ENCODE peak calls at places on chromosomes 6 and 20, in five cellular contexts. One of them, this sample, is unnamed.

GRCh38 chr6:129621252-129621651 is 88.7 kb downstream of the ARHGAP18 start:
- DNase-seq in activated T-cell treated with anti-CD3 and anti-CD28 coated beads for 48 hours: peak
- DNase-seq in NCI-H774: no peak
- DNase-seq in right atrium auricular region: no peak
- DNase-seq in C1 segment of cervical spinal cord: no peak
- DNase-seq in this sample: no peak

GRCh38 chr6:3026811-3027626 is 27.3 kb downstream of the NQO2 start:
- DNase-seq in activated T-cell treated with anti-CD3 and anti-CD28 coated beads for 48 hours: no peak
- DNase-seq in NCI-H774: no peak
- DNase-seq in right atrium auricular region: no peak
- DNase-seq in C1 segment of cervical spinal cord: peak
- DNase-seq in this sample: no peak

GRCh38 chr6:154792761-154793160 is 59.5 kb downstream of the SCAF8 start:
- DNase-seq in activated T-cell treated with anti-CD3 and anti-CD28 coated beads for 48 hours: no peak
- DNase-seq in NCI-H774: no peak
- DNase-seq in right atrium auricular region: no peak
- DNase-seq in C1 segment of cervical spinal cord: no peak
- DNase-seq in this sample: no peak

GRCh38 chr6:36426622-36427021 is 16.0 kb downstream of the PXT1 start:
- DNase-seq in activated T-cell treated with anti-CD3 and anti-CD28 coated beads for 48 hours: no peak
- DNase-seq in NCI-H774: no peak
- DNase-seq in right atrium auricular region: no peak
- DNase-seq in C1 segment of cervical spinal cord: no peak
- DNase-seq in this sample: no peak

GRCh38 chr20:50229156-50229605 is 38.6 kb downstream of the CEBPB start:
- DNase-seq in activated T-cell treated with anti-CD3 and anti-CD28 coated beads for 48 hours: no peak
- DNase-seq in NCI-H774: no peak
- DNase-seq in right atrium auricular region: no peak
- DNase-seq in C1 segment of cervical spinal cord: no peak
- DNase-seq in this sample: no peak

GRCh38 chr6:114747995-114748625 is 405.3 kb upstream of the HS3ST5 start:
- DNase-seq in activated T-cell treated with anti-CD3 and anti-CD28 coated beads for 48 hours: peak
- DNase-seq in NCI-H774: peak
- DNase-seq in right atrium auricular region: peak
- DNase-seq in C1 segment of cervical spinal cord: no peak
- DNase-seq in this sample: no peak

GRCh38 chr6:133644548-133644947 is 244.4 kb upstream of the TCF21 start:
- DNase-seq in activated T-cell treated with anti-CD3 and anti-CD28 coated beads for 48 hours: no peak
- DNase-seq in NCI-H774: no peak
- DNase-seq in right atrium auricular region: no peak
- DNase-seq in C1 segment of cervical spinal cord: no peak
- DNase-seq in this sample: no peak

GRCh38 chr6:129195666-129196065 is 312.7 kb downstream of the LAMA2 start:
- DNase-seq in activated T-cell treated with anti-CD3 and anti-CD28 coated beads for 48 hours: no peak
- DNase-seq in NCI-H774: no peak
- DNase-seq in right atrium auricular region: no peak
- DNase-seq in C1 segment of cervical spinal cord: no peak
- DNase-seq in this sample: no peak

GRCh38 chr6:31116661-31117385 is 2.2 kb downstream of the PSORS1C1 start:
- DNase-seq in activated T-cell treated with anti-CD3 and anti-CD28 coated beads for 48 hours: no peak
- DNase-seq in NCI-H774: no peak
- DNase-seq in right atrium auricular region: peak
- DNase-seq in C1 segment of cervical spinal cord: no peak
- DNase-seq in this sample: no peak

GRCh38 chr20:25495189-25495824 is 87.8 kb downstream of the GINS1 start:
- DNase-seq in activated T-cell treated with anti-CD3 and anti-CD28 coated beads for 48 hours: no peak
- DNase-seq in NCI-H774: no peak
- DNase-seq in right atrium auricular region: no peak
- DNase-seq in C1 segment of cervical spinal cord: no peak
- DNase-seq in this sample: no peak

GRCh38 chr6:170096191-170096802 is 194.6 kb downstream of the DLL1 start:
- DNase-seq in activated T-cell treated with anti-CD3 and anti-CD28 coated beads for 48 hours: no peak
- DNase-seq in NCI-H774: no peak
- DNase-seq in right atrium auricular region: peak
- DNase-seq in C1 segment of cervical spinal cord: no peak
- DNase-seq in this sample: peak

GRCh38 chr6:2790588-2790987 is 25.4 kb downstream of the WRNIP1 start:
- DNase-seq in activated T-cell treated with anti-CD3 and anti-CD28 coated beads for 48 hours: no peak
- DNase-seq in NCI-H774: no peak
- DNase-seq in right atrium auricular region: no peak
- DNase-seq in C1 segment of cervical spinal cord: no peak
- DNase-seq in this sample: peak

GRCh38 chr20:1001981-1002681 is at the start of gene RSPO4:
- DNase-seq in activated T-cell treated with anti-CD3 and anti-CD28 coated beads for 48 hours: no peak
- DNase-seq in NCI-H774: no peak
- DNase-seq in right atrium auricular region: no peak
- DNase-seq in C1 segment of cervical spinal cord: no peak
- DNase-seq in this sample: no peak

GRCh38 chr20:21172626-21173025 is 46.7 kb downstream of the KIZ start:
- DNase-seq in activated T-cell treated with anti-CD3 and anti-CD28 coated beads for 48 hours: no peak
- DNase-seq in NCI-H774: no peak
- DNase-seq in right atrium auricular region: no peak
- DNase-seq in C1 segment of cervical spinal cord: no peak
- DNase-seq in this sample: no peak

GRCh38 chr20:43961541-43962471 is 47.2 kb downstream of the TOX2 start:
- DNase-seq in activated T-cell treated with anti-CD3 and anti-CD28 coated beads for 48 hours: no peak
- DNase-seq in NCI-H774: no peak
- DNase-seq in right atrium auricular region: no peak
- DNase-seq in C1 segment of cervical spinal cord: no peak
- DNase-seq in this sample: no peak

GRCh38 chr6:15061176-15061575 is 184.7 kb upstream of the JARID2 start:
- DNase-seq in activated T-cell treated with anti-CD3 and anti-CD28 coated beads for 48 hours: no peak
- DNase-seq in NCI-H774: no peak
- DNase-seq in right atrium auricular region: no peak
- DNase-seq in C1 segment of cervical spinal cord: no peak
- DNase-seq in this sample: no peak

GRCh38 chr6:117089604-117090003 is 175.8 kb upstream of the VGLL2 start:
- DNase-seq in activated T-cell treated with anti-CD3 and anti-CD28 coated beads for 48 hours: no peak
- DNase-seq in NCI-H774: no peak
- DNase-seq in right atrium auricular region: no peak
- DNase-seq in C1 segment of cervical spinal cord: no peak
- DNase-seq in this sample: no peak

GRCh38 chr20:57934007-57934805 is 224.4 kb upstream of the PMEPA1 start:
- DNase-seq in activated T-cell treated with anti-CD3 and anti-CD28 coated beads for 48 hours: no peak
- DNase-seq in NCI-H774: no peak
- DNase-seq in right atrium auricular region: no peak
- DNase-seq in C1 segment of cervical spinal cord: no peak
- DNase-seq in this sample: no peak

GRCh38 chr6:39330476-39330875 is 8.0 kb upstream of the KCNK16 start:
- DNase-seq in activated T-cell treated with anti-CD3 and anti-CD28 coated beads for 48 hours: no peak
- DNase-seq in NCI-H774: no peak
- DNase-seq in right atrium auricular region: no peak
- DNase-seq in C1 segment of cervical spinal cord: peak
- DNase-seq in this sample: no peak

GRCh38 chr6:132446842-132447241 is 45.6 kb upstream of the MOXD1 start:
- DNase-seq in activated T-cell treated with anti-CD3 and anti-CD28 coated beads for 48 hours: no peak
- DNase-seq in NCI-H774: no peak
- DNase-seq in right atrium auricular region: no peak
- DNase-seq in C1 segment of cervical spinal cord: no peak
- DNase-seq in this sample: no peak

GRCh38 chr20:10863337-10864060 is 189.7 kb upstream of the JAG1 start:
- DNase-seq in activated T-cell treated with anti-CD3 and anti-CD28 coated beads for 48 hours: no peak
- DNase-seq in NCI-H774: no peak
- DNase-seq in right atrium auricular region: no peak
- DNase-seq in C1 segment of cervical spinal cord: no peak
- DNase-seq in this sample: no peak

GRCh38 chr20:37411408-37412306 is 65.7 kb downstream of the SRC start:
- DNase-seq in activated T-cell treated with anti-CD3 and anti-CD28 coated beads for 48 hours: no peak
- DNase-seq in NCI-H774: no peak
- DNase-seq in right atrium auricular region: no peak
- DNase-seq in C1 segment of cervical spinal cord: no peak
- DNase-seq in this sample: no peak

GRCh38 chr20:38723069-38723981 is 961 bp upstream of the SLC32A1 start:
- DNase-seq in activated T-cell treated with anti-CD3 and anti-CD28 coated beads for 48 hours: no peak
- DNase-seq in NCI-H774: no peak
- DNase-seq in right atrium auricular region: no peak
- DNase-seq in C1 segment of cervical spinal cord: no peak
- DNase-seq in this sample: no peak

GRCh38 chr6:74597266-74597665 is 608.6 kb downstream of the COL12A1 start:
- DNase-seq in activated T-cell treated with anti-CD3 and anti-CD28 coated beads for 48 hours: no peak
- DNase-seq in NCI-H774: no peak
- DNase-seq in right atrium auricular region: no peak
- DNase-seq in C1 segment of cervical spinal cord: no peak
- DNase-seq in this sample: no peak

GRCh38 chr6:89528865-89529264 is 95.9 kb downstream of the ANKRD6 start:
- DNase-seq in activated T-cell treated with anti-CD3 and anti-CD28 coated beads for 48 hours: no peak
- DNase-seq in NCI-H774: no peak
- DNase-seq in right atrium auricular region: no peak
- DNase-seq in C1 segment of cervical spinal cord: no peak
- DNase-seq in this sample: no peak

GRCh38 chr6:146788115-146788514 is 189.3 kb downstream of the ADGB start:
- DNase-seq in activated T-cell treated with anti-CD3 and anti-CD28 coated beads for 48 hours: no peak
- DNase-seq in NCI-H774: no peak
- DNase-seq in right atrium auricular region: no peak
- DNase-seq in C1 segment of cervical spinal cord: no peak
- DNase-seq in this sample: no peak

GRCh38 chr6:166942393-166943168 is 13.8 kb downstream of the RNASET2 start:
- DNase-seq in activated T-cell treated with anti-CD3 and anti-CD28 coated beads for 48 hours: no peak
- DNase-seq in NCI-H774: no peak
- DNase-seq in right atrium auricular region: no peak
- DNase-seq in C1 segment of cervical spinal cord: no peak
- DNase-seq in this sample: no peak

GRCh38 chr6:148577687-148578488 is 168.9 kb upstream of the UST start:
- DNase-seq in activated T-cell treated with anti-CD3 and anti-CD28 coated beads for 48 hours: peak
- DNase-seq in NCI-H774: peak
- DNase-seq in right atrium auricular region: peak
- DNase-seq in C1 segment of cervical spinal cord: peak
- DNase-seq in this sample: no peak

GRCh38 chr6:96939019-96939805 is 14.7 kb downstream of the KLHL32 start:
- DNase-seq in activated T-cell treated with anti-CD3 and anti-CD28 coated beads for 48 hours: no peak
- DNase-seq in NCI-H774: no peak
- DNase-seq in right atrium auricular region: no peak
- DNase-seq in C1 segment of cervical spinal cord: no peak
- DNase-seq in this sample: no peak

GRCh38 chr20:58251979-58252591 is 23.6 kb upstream of the ANKRD60 start:
- DNase-seq in activated T-cell treated with anti-CD3 and anti-CD28 coated beads for 48 hours: no peak
- DNase-seq in NCI-H774: no peak
- DNase-seq in right atrium auricular region: no peak
- DNase-seq in C1 segment of cervical spinal cord: no peak
- DNase-seq in this sample: no peak

GRCh38 chr6:163177892-163178420 is 236.6 kb upstream of the QKI start:
- DNase-seq in activated T-cell treated with anti-CD3 and anti-CD28 coated beads for 48 hours: no peak
- DNase-seq in NCI-H774: no peak
- DNase-seq in right atrium auricular region: no peak
- DNase-seq in C1 segment of cervical spinal cord: no peak
- DNase-seq in this sample: no peak

GRCh38 chr20:12965880-12966270 is 42.9 kb upstream of the SPTLC3 start:
- DNase-seq in activated T-cell treated with anti-CD3 and anti-CD28 coated beads for 48 hours: no peak
- DNase-seq in NCI-H774: no peak
- DNase-seq in right atrium auricular region: no peak
- DNase-seq in C1 segment of cervical spinal cord: no peak
- DNase-seq in this sample: no peak

GRCh38 chr20:53706511-53707031 is 112.9 kb upstream of the ZNF217 start:
- DNase-seq in activated T-cell treated with anti-CD3 and anti-CD28 coated beads for 48 hours: no peak
- DNase-seq in NCI-H774: no peak
- DNase-seq in right atrium auricular region: no peak
- DNase-seq in C1 segment of cervical spinal cord: no peak
- DNase-seq in this sample: no peak

GRCh38 chr6:45703041-45703739 is 312.5 kb downstream of the CLIC5 start:
- DNase-seq in activated T-cell treated with anti-CD3 and anti-CD28 coated beads for 48 hours: no peak
- DNase-seq in NCI-H774: no peak
- DNase-seq in right atrium auricular region: no peak
- DNase-seq in C1 segment of cervical spinal cord: no peak
- DNase-seq in this sample: no peak

GRCh38 chr6:91185072-91185471 is 598.2 kb upstream of the MAP3K7 start:
- DNase-seq in activated T-cell treated with anti-CD3 and anti-CD28 coated beads for 48 hours: no peak
- DNase-seq in NCI-H774: no peak
- DNase-seq in right atrium auricular region: no peak
- DNase-seq in C1 segment of cervical spinal cord: no peak
- DNase-seq in this sample: no peak

GRCh38 chr20:39789411-39789810 is 827.3 kb downstream of the DHX35 start:
- DNase-seq in activated T-cell treated with anti-CD3 and anti-CD28 coated beads for 48 hours: no peak
- DNase-seq in NCI-H774: no peak
- DNase-seq in right atrium auricular region: no peak
- DNase-seq in C1 segment of cervical spinal cord: no peak
- DNase-seq in this sample: no peak

GRCh38 chr20:1313236-1313964 is 15.5 kb downstream of the SDCBP2 start:
- DNase-seq in activated T-cell treated with anti-CD3 and anti-CD28 coated beads for 48 hours: peak
- DNase-seq in NCI-H774: peak
- DNase-seq in right atrium auricular region: peak
- DNase-seq in C1 segment of cervical spinal cord: peak
- DNase-seq in this sample: no peak

GRCh38 chr6:166551797-166552495 is 34.5 kb downstream of the RAMACL start:
- DNase-seq in activated T-cell treated with anti-CD3 and anti-CD28 coated beads for 48 hours: no peak
- DNase-seq in NCI-H774: no peak
- DNase-seq in right atrium auricular region: no peak
- DNase-seq in C1 segment of cervical spinal cord: no peak
- DNase-seq in this sample: no peak

This sample was measured in vagina.